ENCODE peak calls at places on chromosomes 2 and 18, in four cellular contexts. I is activated naive CD4-positive, alpha-beta T cell treated with anti-CD3 and anti-CD28 coated beads for 36 hours; T is T-helper 2 cell; D is activated naive CD8-positive, alpha-beta T cell treated with anti-CD3 and anti-CD28 coated beads, Interleukin-2, amount 50 U/mL, for 16 hours. O is an unnamed sample.

GRCh38 chr18:13227910-13228309 is 9.3 kb downstream of the LDLRAD4 start:
- DNase-seq in I (no peak), T (no peak), D (no peak), O (no peak)

GRCh38 chr18:62388855-62389760 is 64.0 kb downstream of the TNFRSF11A start:
- DNase-seq in I (no peak), T (no peak), D (no peak), O (no peak)

GRCh38 chr2:195612515-195613495 is 44.2 kb upstream of the SLC39A10 start:
- DNase-seq in I (no peak), T (no peak), D (no peak), O (peak)

GRCh38 chr18:46097378-46097852 is 681 bp downstream of the ATP5F1A start:
- DNase-seq in I (peak), T (no peak), D (no peak), O (no peak)

GRCh38 chr2:222318712-222319575 is 20.1 kb upstream of the PAX3 start:
- DNase-seq in I (peak), T (no peak), D (no peak), O (peak)

GRCh38 chr2:214742119-214742518 is 67.4 kb downstream of the BARD1 start:
- DNase-seq in I (no peak), T (no peak), D (no peak), O (no peak)

GRCh38 chr2:24287171-24287570 is 73.2 kb downstream of the ITSN2 start:
- DNase-seq in I (no peak), T (no peak), D (no peak), O (no peak)

GRCh38 chr2:46351388-46352141 is 54.4 kb downstream of the EPAS1 start:
- DNase-seq in I (peak), T (peak), D (peak), O (no peak)

GRCh38 chr2:218423584-218423983 is 4.7 kb downstream of the VIL1 start:
- DNase-seq in I (no peak), T (no peak), D (no peak), O (no peak)

GRCh38 chr2:129945557-129945956 is 33.9 kb upstream of the RAB6C start:
- DNase-seq in I (no peak), T (no peak), D (no peak), O (no peak)

GRCh38 chr18:43680096-43680495 is 402.8 kb upstream of the SYT4 start:
- DNase-seq in I (no peak), T (no peak), D (no peak), O (no peak)